ENCODE peak calls at places on chromosomes 16 and 17, in eight cellular contexts. One of them, this sample, is unnamed.

GRCh38 chr16:67528870-67529638 is 425 bp downstream of the RIPOR1 start:
- DNase-seq in T-cell: no peak
- DNase-seq in nucleus accumbens: peak; percentile 68
- DNase-seq in NCI-H1105 treated with DMSO at 0.1 percent for 48 hours: no peak
- DNase-seq in anterior cingulate cortex: no peak
- DNase-seq in ACHN: peak; percentile 51
- DNase-seq in RPMI7951: peak; percentile 63
- DNase-seq in naive thymus-derived CD8-positive, alpha-beta T cell: peak; percentile 35
- DNase-seq in this sample: no peak

GRCh38 chr17:17108681-17109049 is 66.4 kb downstream of the MPRIP start:
- DNase-seq in T-cell: no peak
- DNase-seq in nucleus accumbens: no peak
- DNase-seq in NCI-H1105 treated with DMSO at 0.1 percent for 48 hours: no peak
- DNase-seq in anterior cingulate cortex: peak; percentile 63
- DNase-seq in ACHN: no peak
- DNase-seq in RPMI7951: no peak
- DNase-seq in naive thymus-derived CD8-positive, alpha-beta T cell: no peak
- DNase-seq in this sample: no peak

GRCh38 chr17:65556014-65556909 is 5.2 kb downstream of the AXIN2 start:
- DNase-seq in T-cell: peak; percentile 84
- DNase-seq in nucleus accumbens: peak; percentile 28
- DNase-seq in NCI-H1105 treated with DMSO at 0.1 percent for 48 hours: peak; percentile 18
- DNase-seq in anterior cingulate cortex: peak; percentile 46
- DNase-seq in ACHN: peak; percentile 78
- DNase-seq in RPMI7951: peak; percentile 46
- DNase-seq in naive thymus-derived CD8-positive, alpha-beta T cell: peak; percentile 91
- DNase-seq in this sample: peak; percentile 89

GRCh38 chr17:38794221-38794620 is 5.1 kb downstream of the PIP4K2B start:
- DNase-seq in T-cell: no peak
- DNase-seq in nucleus accumbens: no peak
- DNase-seq in NCI-H1105 treated with DMSO at 0.1 percent for 48 hours: no peak
- DNase-seq in anterior cingulate cortex: no peak
- DNase-seq in ACHN: no peak
- DNase-seq in RPMI7951: no peak
- DNase-seq in naive thymus-derived CD8-positive, alpha-beta T cell: no peak
- DNase-seq in this sample: no peak

GRCh38 chr17:46771601-46772012 is 46.9 kb downstream of the WNT3 start:
- DNase-seq in T-cell: no peak
- DNase-seq in nucleus accumbens: no peak
- DNase-seq in NCI-H1105 treated with DMSO at 0.1 percent for 48 hours: no peak
- DNase-seq in anterior cingulate cortex: no peak
- DNase-seq in ACHN: peak; percentile 66
- DNase-seq in RPMI7951: no peak
- DNase-seq in naive thymus-derived CD8-positive, alpha-beta T cell: no peak
- DNase-seq in this sample: no peak

GRCh38 chr16:84271866-84272265 is 22.8 kb upstream of the WFDC1 start:
- DNase-seq in T-cell: no peak
- DNase-seq in nucleus accumbens: no peak
- DNase-seq in NCI-H1105 treated with DMSO at 0.1 percent for 48 hours: no peak
- DNase-seq in anterior cingulate cortex: no peak
- DNase-seq in ACHN: no peak
- DNase-seq in RPMI7951: peak; percentile 28
- DNase-seq in naive thymus-derived CD8-positive, alpha-beta T cell: no peak
- DNase-seq in this sample: no peak

GRCh38 chr17:79838541-79839274 is 532 bp downstream of the CBX4 start:
- DNase-seq in T-cell: peak; percentile 62
- DNase-seq in nucleus accumbens: peak; percentile 69
- DNase-seq in NCI-H1105 treated with DMSO at 0.1 percent for 48 hours: peak; percentile 35
- DNase-seq in anterior cingulate cortex: peak; percentile 62
- DNase-seq in ACHN: peak; percentile 61
- DNase-seq in RPMI7951: peak; percentile 59
- DNase-seq in naive thymus-derived CD8-positive, alpha-beta T cell: peak; percentile 81
- DNase-seq in this sample: peak; percentile 48

GRCh38 chr17:1031711-1032110 is 34.8 kb downstream of the TIMM22 start:
- DNase-seq in T-cell: no peak
- DNase-seq in nucleus accumbens: peak; percentile 47
- DNase-seq in NCI-H1105 treated with DMSO at 0.1 percent for 48 hours: no peak
- DNase-seq in anterior cingulate cortex: no peak
- DNase-seq in ACHN: no peak
- DNase-seq in RPMI7951: no peak
- DNase-seq in naive thymus-derived CD8-positive, alpha-beta T cell: no peak
- DNase-seq in this sample: no peak

GRCh38 chr17:44324092-44324570 is 492 bp downstream of the SLC25A39 start:
- DNase-seq in T-cell: no peak
- DNase-seq in nucleus accumbens: no peak
- DNase-seq in NCI-H1105 treated with DMSO at 0.1 percent for 48 hours: no peak
- DNase-seq in anterior cingulate cortex: no peak
- DNase-seq in ACHN: peak; percentile 36
- DNase-seq in RPMI7951: no peak
- DNase-seq in naive thymus-derived CD8-positive, alpha-beta T cell: no peak
- DNase-seq in this sample: no peak

GRCh38 chr17:40953876-40954275 is 12.9 kb downstream of the KRT39 start:
- DNase-seq in T-cell: no peak
- DNase-seq in nucleus accumbens: no peak
- DNase-seq in NCI-H1105 treated with DMSO at 0.1 percent for 48 hours: no peak
- DNase-seq in anterior cingulate cortex: no peak
- DNase-seq in ACHN: no peak
- DNase-seq in RPMI7951: peak; percentile 43
- DNase-seq in naive thymus-derived CD8-positive, alpha-beta T cell: no peak
- DNase-seq in this sample: no peak

GRCh38 chr16:14179116-14179515 is 108.0 kb downstream of the MRTFB start:
- DNase-seq in T-cell: no peak
- DNase-seq in nucleus accumbens: no peak
- DNase-seq in NCI-H1105 treated with DMSO at 0.1 percent for 48 hours: no peak
- DNase-seq in anterior cingulate cortex: no peak
- DNase-seq in ACHN: no peak
- DNase-seq in RPMI7951: no peak
- DNase-seq in naive thymus-derived CD8-positive, alpha-beta T cell: no peak
- DNase-seq in this sample: no peak

GRCh38 chr17:34639706-34640425 is 60.5 kb downstream of the TMEM132E start:
- DNase-seq in T-cell: no peak
- DNase-seq in nucleus accumbens: no peak
- DNase-seq in NCI-H1105 treated with DMSO at 0.1 percent for 48 hours: peak; percentile 93
- DNase-seq in anterior cingulate cortex: no peak
- DNase-seq in ACHN: no peak
- DNase-seq in RPMI7951: no peak
- DNase-seq in naive thymus-derived CD8-positive, alpha-beta T cell: no peak
- DNase-seq in this sample: no peak

GRCh38 chr16:13982446-13982845 is 62.5 kb downstream of the ERCC4 start:
- DNase-seq in T-cell: no peak
- DNase-seq in nucleus accumbens: no peak
- DNase-seq in NCI-H1105 treated with DMSO at 0.1 percent for 48 hours: no peak
- DNase-seq in anterior cingulate cortex: no peak
- DNase-seq in ACHN: no peak
- DNase-seq in RPMI7951: no peak
- DNase-seq in naive thymus-derived CD8-positive, alpha-beta T cell: no peak
- DNase-seq in this sample: no peak

GRCh38 chr17:39209317-39210092 is 9.4 kb downstream of the RPL19 start:
- DNase-seq in T-cell: peak; percentile 54
- DNase-seq in nucleus accumbens: peak; percentile 51
- DNase-seq in NCI-H1105 treated with DMSO at 0.1 percent for 48 hours: no peak
- DNase-seq in anterior cingulate cortex: peak; percentile 23
- DNase-seq in ACHN: peak; percentile 32
- DNase-seq in RPMI7951: peak; percentile 44
- DNase-seq in naive thymus-derived CD8-positive, alpha-beta T cell: peak; percentile 78
- DNase-seq in this sample: peak; percentile 71

GRCh38 chr17:10162034-10162433 is 36.4 kb downstream of the GAS7 start:
- DNase-seq in T-cell: no peak
- DNase-seq in nucleus accumbens: no peak
- DNase-seq in NCI-H1105 treated with DMSO at 0.1 percent for 48 hours: no peak
- DNase-seq in anterior cingulate cortex: no peak
- DNase-seq in ACHN: no peak
- DNase-seq in RPMI7951: peak; percentile 23
- DNase-seq in naive thymus-derived CD8-positive, alpha-beta T cell: no peak
- DNase-seq in this sample: no peak

GRCh38 chr17:12591336-12591735 is 74.4 kb upstream of the MYOCD start:
- DNase-seq in T-cell: no peak
- DNase-seq in nucleus accumbens: no peak
- DNase-seq in NCI-H1105 treated with DMSO at 0.1 percent for 48 hours: no peak
- DNase-seq in anterior cingulate cortex: no peak
- DNase-seq in ACHN: no peak
- DNase-seq in RPMI7951: no peak
- DNase-seq in naive thymus-derived CD8-positive, alpha-beta T cell: no peak
- DNase-seq in this sample: no peak

GRCh38 chr17:78127240-78127887 is 1.2 kb downstream of the TMC6 start:
- DNase-seq in T-cell: peak; percentile 58
- DNase-seq in nucleus accumbens: peak; percentile 82
- DNase-seq in NCI-H1105 treated with DMSO at 0.1 percent for 48 hours: no peak
- DNase-seq in anterior cingulate cortex: peak; percentile 84
- DNase-seq in ACHN: no peak
- DNase-seq in RPMI7951: no peak
- DNase-seq in naive thymus-derived CD8-positive, alpha-beta T cell: peak; percentile 62
- DNase-seq in this sample: peak; percentile 43

GRCh38 chr17:41987642-41988041 is 21.0 kb downstream of the CNP start:
- DNase-seq in T-cell: no peak
- DNase-seq in nucleus accumbens: no peak
- DNase-seq in NCI-H1105 treated with DMSO at 0.1 percent for 48 hours: no peak
- DNase-seq in anterior cingulate cortex: no peak
- DNase-seq in ACHN: no peak
- DNase-seq in RPMI7951: no peak
- DNase-seq in naive thymus-derived CD8-positive, alpha-beta T cell: no peak
- DNase-seq in this sample: no peak

GRCh38 chr16:73778872-73779271 is 517.7 kb upstream of the PSMD7 start:
- DNase-seq in T-cell: no peak
- DNase-seq in nucleus accumbens: no peak
- DNase-seq in NCI-H1105 treated with DMSO at 0.1 percent for 48 hours: no peak
- DNase-seq in anterior cingulate cortex: no peak
- DNase-seq in ACHN: no peak
- DNase-seq in RPMI7951: no peak
- DNase-seq in naive thymus-derived CD8-positive, alpha-beta T cell: no peak
- DNase-seq in this sample: no peak

GRCh38 chr16:10754941-10755340 is 11.3 kb downstream of the NUBP1 start:
- DNase-seq in T-cell: no peak
- DNase-seq in nucleus accumbens: no peak
- DNase-seq in NCI-H1105 treated with DMSO at 0.1 percent for 48 hours: no peak
- DNase-seq in anterior cingulate cortex: no peak
- DNase-seq in ACHN: peak; percentile 51
- DNase-seq in RPMI7951: peak; percentile 58
- DNase-seq in naive thymus-derived CD8-positive, alpha-beta T cell: no peak
- DNase-seq in this sample: no peak

GRCh38 chr16:27492588-27492979 is 57.1 kb downstream of the GTF3C1 start:
- DNase-seq in T-cell: no peak
- DNase-seq in nucleus accumbens: no peak
- DNase-seq in NCI-H1105 treated with DMSO at 0.1 percent for 48 hours: no peak
- DNase-seq in anterior cingulate cortex: no peak
- DNase-seq in ACHN: no peak
- DNase-seq in RPMI7951: no peak
- DNase-seq in naive thymus-derived CD8-positive, alpha-beta T cell: no peak
- DNase-seq in this sample: no peak

GRCh38 chr17:19316756-19317358 is 45.7 kb downstream of the B9D1 start:
- DNase-seq in T-cell: no peak
- DNase-seq in nucleus accumbens: no peak
- DNase-seq in NCI-H1105 treated with DMSO at 0.1 percent for 48 hours: no peak
- DNase-seq in anterior cingulate cortex: no peak
- DNase-seq in ACHN: peak; percentile 79
- DNase-seq in RPMI7951: no peak
- DNase-seq in naive thymus-derived CD8-positive, alpha-beta T cell: no peak
- DNase-seq in this sample: no peak

GRCh38 chr17:51508048-51508447 is 247.7 kb downstream of the UTP18 start:
- DNase-seq in T-cell: no peak
- DNase-seq in nucleus accumbens: no peak
- DNase-seq in NCI-H1105 treated with DMSO at 0.1 percent for 48 hours: no peak
- DNase-seq in anterior cingulate cortex: peak; percentile 2
- DNase-seq in ACHN: no peak
- DNase-seq in RPMI7951: no peak
- DNase-seq in naive thymus-derived CD8-positive, alpha-beta T cell: no peak
- DNase-seq in this sample: no peak

GRCh38 chr17:36983618-36984017 is 34.9 kb downstream of the AATF start:
- DNase-seq in T-cell: no peak
- DNase-seq in nucleus accumbens: no peak
- DNase-seq in NCI-H1105 treated with DMSO at 0.1 percent for 48 hours: no peak
- DNase-seq in anterior cingulate cortex: no peak
- DNase-seq in ACHN: no peak
- DNase-seq in RPMI7951: no peak
- DNase-seq in naive thymus-derived CD8-positive, alpha-beta T cell: no peak
- DNase-seq in this sample: no peak

GRCh38 chr17:65123757-65124675 is 13.2 kb upstream of the RGS9 start:
- DNase-seq in T-cell: no peak
- DNase-seq in nucleus accumbens: no peak
- DNase-seq in NCI-H1105 treated with DMSO at 0.1 percent for 48 hours: no peak
- DNase-seq in anterior cingulate cortex: no peak
- DNase-seq in ACHN: no peak
- DNase-seq in RPMI7951: no peak
- DNase-seq in naive thymus-derived CD8-positive, alpha-beta T cell: no peak
- DNase-seq in this sample: no peak

GRCh38 chr16:19135896-19136438 is 22.2 kb downstream of the ITPRIPL2 start:
- DNase-seq in T-cell: no peak
- DNase-seq in nucleus accumbens: no peak
- DNase-seq in NCI-H1105 treated with DMSO at 0.1 percent for 48 hours: peak; percentile 23
- DNase-seq in anterior cingulate cortex: no peak
- DNase-seq in ACHN: no peak
- DNase-seq in RPMI7951: no peak
- DNase-seq in naive thymus-derived CD8-positive, alpha-beta T cell: no peak
- DNase-seq in this sample: no peak

GRCh38 chr17:44863254-44863918 is 15.7 kb downstream of the HIGD1B start:
- DNase-seq in T-cell: no peak
- DNase-seq in nucleus accumbens: no peak
- DNase-seq in NCI-H1105 treated with DMSO at 0.1 percent for 48 hours: no peak
- DNase-seq in anterior cingulate cortex: no peak
- DNase-seq in ACHN: no peak
- DNase-seq in RPMI7951: no peak
- DNase-seq in naive thymus-derived CD8-positive, alpha-beta T cell: no peak
- DNase-seq in this sample: no peak